ENCODE peak calls at places on chromosomes 7 and 10, in four cellular contexts. W, C, H and G are unnamed samples.

GRCh38 chr10:6009159-6009558 is 31.8 kb upstream of the IL15RA start:
- DNase-seq in H (peak; percentile 81), W (peak; percentile 87), C (no peak), G (no peak)

GRCh38 chr10:34966440-34966839 is 123.7 kb downstream of the CUL2 start:
- DNase-seq in W (peak; percentile 49), C (no peak), H (peak; percentile 62), G (no peak)

GRCh38 chr7:1853619-1854520 is 183.8 kb downstream of the ELFN1 start:
- DNase-seq in W (no peak), H (no peak), C (no peak), G (no peak)

GRCh38 chr7:45682836-45683555 is 108.8 kb downstream of the ADCY1 start:
- DNase-seq in C (no peak), H (no peak), W (peak; percentile 67), G (no peak)

GRCh38 chr7:96173777-96174176 is 148.1 kb downstream of the SLC25A13 start:
- DNase-seq in W (no peak), C (no peak), H (no peak), G (no peak)

GRCh38 chr7:115297651-115298050 is 375.8 kb downstream of the MDFIC start:
- DNase-seq in H (peak; percentile 64), C (no peak), W (peak; percentile 72), G (peak; percentile 43)

GRCh38 chr10:120266037-120266436 is 191.0 kb upstream of the PLPP4 start:
- DNase-seq in C (no peak), H (no peak), W (no peak), G (no peak)

GRCh38 chr10:19107406-19107805 is 58.8 kb downstream of the MALRD1 start:
- DNase-seq in H (no peak), W (no peak), C (no peak), G (no peak)

GRCh38 chr7:4216016-4216415 is 466.1 kb upstream of the FOXK1 start:
- DNase-seq in H (no peak), C (no peak), W (no peak), G (no peak)

GRCh38 chr10:7890802-7891201 is 72.5 kb downstream of the TAF3 start:
- DNase-seq in C (no peak), H (no peak), W (no peak), G (no peak)

GRCh38 chr10:68172324-68172723 is 59.6 kb downstream of the ATOH7 start:
- DNase-seq in W (no peak), C (no peak), H (no peak), G (no peak)

GRCh38 chr10:102090772-102091171 is 25.6 kb downstream of the HPS6 start:
- DNase-seq in W (peak; percentile 28), H (peak; percentile 56), C (no peak), G (no peak)

GRCh38 chr10:49138361-49138891 is 4.6 kb upstream of the FAM170B start:
- DNase-seq in C (no peak), W (peak; percentile 30), H (peak; percentile 87), G (peak; percentile 61)

GRCh38 chr10:75016290-75016689 is 95.2 kb upstream of the SAMD8 start:
- DNase-seq in W (no peak), C (no peak), H (no peak), G (no peak)

GRCh38 chr7:67625257-67625713 is 628.7 kb downstream of the TYW1 start:
- DNase-seq in C (peak; percentile 51), H (peak; percentile 11), W (peak; percentile 44), G (no peak)

GRCh38 chr7:118573065-118573464 is 348.6 kb downstream of the ANKRD7 start:
- DNase-seq in H (no peak), W (no peak), C (no peak), G (no peak)

GRCh38 chr10:18608581-18608980 is 42.8 kb downstream of the NSUN6 start:
- DNase-seq in H (no peak), W (peak; percentile 38), C (no peak), G (no peak)

GRCh38 chr7:157404845-157405481 is 68.2 kb downstream of the DNAJB6 start:
- DNase-seq in C (no peak), W (peak; percentile 94), H (peak; percentile 94), G (peak; percentile 98)

GRCh38 chr10:86957471-86958108 is at the start of gene MMRN2:
- DNase-seq in H (no peak), W (peak; percentile 48), C (no peak), G (no peak)

GRCh38 chr10:84565881-84566280 is 237.5 kb downstream of the CCSER2 start:
- DNase-seq in H (no peak), C (no peak), W (no peak), G (no peak)

GRCh38 chr7:78539825-78540224 is 741.3 kb downstream of the PHTF2 start:
- DNase-seq in W (no peak), H (no peak), C (no peak), G (no peak)
- TF ChIP-seq CTCF in W (no peak), H (no peak), C (no peak), G (no peak)

DNA sequence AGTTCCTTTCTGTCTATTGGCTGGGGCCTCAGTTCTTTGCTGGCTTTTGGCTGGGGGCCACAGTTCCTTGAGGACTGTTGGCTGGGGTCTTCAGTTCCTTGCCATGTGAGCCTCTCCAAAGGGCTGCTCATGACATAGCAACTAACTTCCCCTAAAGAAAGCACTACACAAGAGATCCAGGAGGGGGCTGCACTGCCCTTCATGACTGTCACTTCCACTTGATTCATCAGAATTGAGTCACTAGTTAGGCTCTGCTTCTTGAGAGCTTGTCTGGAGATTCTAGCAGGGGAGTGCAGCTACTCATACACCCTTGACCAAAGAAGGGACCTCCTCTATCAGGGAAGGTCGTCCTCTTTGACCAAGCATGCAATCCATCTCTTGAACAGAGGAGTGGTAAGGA is 38.0 kb upstream of the MKX start:
- DNase-seq in H (peak; percentile 62), C (peak; percentile 23), W (peak; percentile 5), G (peak; percentile 78)
- TF ChIP-seq CTCF in H (peak; percentile 60), C (peak; percentile 49), W (no peak), G (peak; percentile 82)

GRCh38 chr10:73357821-73358220 is 843 bp downstream of the CFAP70 start:
- DNase-seq in W (no peak), C (no peak), H (no peak), G (no peak)

GRCh38 chr10:73359492-73359891 is 828 bp upstream of the CFAP70 start:
- DNase-seq in H (no peak), C (no peak), W (peak; percentile 5), G (no peak)

DNA sequence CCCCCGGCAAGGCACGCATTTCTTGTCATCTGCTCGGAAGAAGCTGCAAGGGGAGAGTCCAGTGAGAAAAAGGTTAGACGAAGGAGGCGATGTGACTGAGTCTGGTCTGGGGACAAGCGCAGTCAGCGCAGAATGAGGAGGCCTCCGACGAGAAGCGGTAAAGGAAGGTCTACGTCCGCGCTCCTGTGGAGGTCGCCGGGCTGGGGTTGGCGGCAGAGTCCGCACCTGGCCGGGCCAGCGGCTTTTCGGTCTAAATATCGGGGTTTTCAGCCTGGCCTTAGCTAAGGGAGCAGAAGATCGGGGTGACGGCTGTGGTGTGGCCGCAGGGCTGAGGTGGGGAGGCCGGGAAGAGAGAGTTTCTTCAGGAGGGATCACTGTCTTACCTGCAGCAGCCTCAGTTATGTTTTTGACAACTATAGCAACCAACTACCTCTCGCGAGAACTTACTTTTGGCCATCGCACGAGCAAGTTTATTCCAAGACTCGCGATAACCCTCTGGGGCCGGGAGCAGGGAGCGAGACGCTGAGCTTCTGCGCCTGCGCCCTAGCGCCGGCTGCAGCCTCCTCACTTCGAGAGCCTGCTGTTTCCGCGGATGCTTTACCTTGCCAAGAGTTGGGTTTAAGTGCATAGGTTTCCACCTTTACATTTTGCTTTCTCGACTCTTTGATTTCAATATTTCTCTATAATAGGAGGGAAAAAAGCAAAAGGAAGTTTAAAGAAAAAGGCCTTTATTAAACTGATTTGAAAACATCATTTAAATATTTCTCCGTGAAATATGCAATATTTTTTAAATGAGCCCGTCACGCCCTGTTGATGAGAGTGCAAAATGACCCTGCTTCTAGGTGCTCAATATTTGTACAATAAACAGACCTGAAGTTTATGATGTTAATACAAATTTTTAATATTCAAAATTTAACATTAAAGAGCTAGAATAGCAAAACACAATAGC is at the start of gene CFAP70:
- DNase-seq in W (peak; percentile 97), C (peak; percentile 95), H (peak; percentile 95), G (peak; percentile 93)
- TF ChIP-seq CTCF in W (no peak), C (no peak), H (no peak), G (no peak)

DNA sequence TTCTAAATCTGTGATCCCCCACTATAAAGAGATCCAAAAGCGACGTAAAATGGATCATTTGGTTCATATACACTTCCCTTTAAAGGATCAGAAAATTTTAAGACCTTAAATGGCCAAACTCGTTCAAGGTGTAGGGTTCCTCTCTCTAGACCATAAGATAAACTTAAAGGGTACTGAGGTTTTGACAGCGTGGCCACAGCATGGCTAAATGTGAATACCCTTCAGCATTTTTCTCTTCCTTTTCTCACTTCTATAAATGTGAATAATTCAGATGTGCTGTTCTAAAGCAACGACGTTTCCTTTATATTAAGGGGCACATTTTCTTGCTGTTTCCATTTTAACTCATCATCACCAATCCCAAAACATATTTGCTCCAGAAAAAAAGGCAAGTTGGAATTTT is 5.2 kb downstream of the ZCWPW1 start:
- DNase-seq in C (no peak), H (no peak), W (no peak), G (no peak)
- TF ChIP-seq CTCF in C (no peak), H (no peak), W (no peak), G (no peak)